ENCODE peak calls at places on chromosomes 11 and 22, in six cellular contexts. I, W, Q, D, E and S are unnamed samples.

GRCh38 chr22:19887251-19887985 is 32.7 kb upstream of the GNB1L start:
- DNase-seq in I (no peak), W (no peak), Q (peak), D (no peak), E (no peak), S (no peak)

GRCh38 chr22:48242461-48242864 is 1480.0 kb downstream of the TBC1D22A start:
- DNase-seq in I (no peak), W (no peak), Q (no peak), D (no peak), E (no peak), S (no peak)

GRCh38 chr11:67415501-67416304 is at the start of gene CARNS1:
- DNase-seq in I (no peak), W (no peak), Q (peak), D (no peak), E (no peak), S (no peak)

GRCh38 chr11:10638285-10638684 is 55.3 kb downstream of the IRAG1 start:
- DNase-seq in I (no peak), W (no peak), Q (no peak), D (no peak), E (no peak), S (no peak)

GRCh38 chr11:73242291-73243092 is 24.4 kb downstream of the P2RY2 start:
- DNase-seq in I (peak), W (no peak), Q (peak), D (peak), E (peak), S (peak)

GRCh38 chr11:113638378-113638777 is 67.7 kb downstream of the TMPRSS5 start:
- DNase-seq in I (no peak), W (no peak), Q (no peak), D (no peak), E (no peak), S (no peak)

GRCh38 chr22:36327922-36328551 is 59.7 kb downstream of the MYH9 start:
- DNase-seq in I (no peak), W (peak), Q (no peak), D (no peak), E (no peak), S (no peak)

GRCh38 chr22:24407884-24408283 is 19.5 kb upstream of the ADORA2A start:
- DNase-seq in I (no peak), W (no peak), Q (no peak), D (no peak), E (no peak), S (no peak)

GRCh38 chr11:2072551-2073261 is 66.5 kb downstream of the IGF2 start:
- DNase-seq in I (no peak), W (no peak), Q (no peak), D (no peak), E (no peak), S (no peak)

GRCh38 chr11:129643031-129643721 is 172.5 kb upstream of the TMEM45B start:
- DNase-seq in I (peak), W (no peak), Q (no peak), D (no peak), E (no peak), S (no peak)

GRCh38 chr11:117562111-117562510 is 234.5 kb downstream of the CEP164 start:
- DNase-seq in I (no peak), W (no peak), Q (no peak), D (no peak), E (peak), S (no peak)

GRCh38 chr22:25546242-25546641 is 18.2 kb upstream of the GRK3 start:
- DNase-seq in I (no peak), W (no peak), Q (no peak), D (no peak), E (no peak), S (no peak)

GRCh38 chr22:36981247-36981775 is 37.9 kb downstream of the TST start:
- DNase-seq in I (no peak), W (no peak), Q (no peak), D (no peak), E (no peak), S (no peak)

GRCh38 chr11:1082728-1083620 is 8.3 kb downstream of the MUC2 start:
- DNase-seq in I (no peak), W (no peak), Q (peak), D (no peak), E (no peak), S (no peak)

GRCh38 chr11:45658292-45658991 is 7.0 kb downstream of the CHST1 start:
- DNase-seq in I (peak), W (no peak), Q (no peak), D (no peak), E (no peak), S (peak)

GRCh38 chr11:93986716-93987115 is 34.4 kb upstream of the HEPHL1 start:
- DNase-seq in I (peak), W (no peak), Q (peak), D (no peak), E (peak), S (no peak)

GRCh38 chr11:117657801-117658200 is 139.2 kb downstream of the DSCAML1 start:
- DNase-seq in I (no peak), W (no peak), Q (peak), D (no peak), E (no peak), S (no peak)

GRCh38 chr11:91792779-91793262 is 431.8 kb upstream of the FAT3 start:
- DNase-seq in I (no peak), W (no peak), Q (no peak), D (no peak), E (no peak), S (no peak)

GRCh38 chr11:15202626-15203025 is 87.9 kb downstream of the INSC start:
- DNase-seq in I (no peak), W (no peak), Q (no peak), D (no peak), E (no peak), S (no peak)

GRCh38 chr11:83978942-83979341 is 692.8 kb upstream of the CCDC90B start:
- DNase-seq in I (no peak), W (no peak), Q (no peak), D (no peak), E (no peak), S (no peak)

GRCh38 chr22:45960477-45961386 is 16.2 kb downstream of the WNT7B start:
- DNase-seq in I (no peak), W (no peak), Q (no peak), D (no peak), E (no peak), S (no peak)

GRCh38 chr22:35275580-35275979 is 18.3 kb downstream of the HMGXB4 start:
- DNase-seq in I (no peak), W (no peak), Q (no peak), D (no peak), E (no peak), S (no peak)

GRCh38 chr11:19199037-19199436 is 2.7 kb downstream of the CSRP3 start:
- DNase-seq in I (no peak), W (no peak), Q (no peak), D (no peak), E (no peak), S (no peak)

GRCh38 chr11:122746050-122746478 is 90.5 kb downstream of the UBASH3B start:
- DNase-seq in I (no peak), W (peak), Q (no peak), D (no peak), E (no peak), S (no peak)

GRCh38 chr11:106012744-106013143 is 9.3 kb downstream of the MSANTD4 start:
- DNase-seq in I (peak), W (no peak), Q (no peak), D (no peak), E (no peak), S (no peak)

GRCh38 chr22:36369004-36369921 is 18.5 kb downstream of the MYH9 start:
- DNase-seq in I (peak), W (no peak), Q (no peak), D (no peak), E (no peak), S (no peak)

GRCh38 chr11:124113890-124114289 is 1.4 kb upstream of the VWA5A start:
- DNase-seq in I (no peak), W (no peak), Q (no peak), D (no peak), E (peak), S (no peak)

GRCh38 chr11:95500466-95500865 is 269.5 kb upstream of the SESN3 start:
- DNase-seq in I (no peak), W (no peak), Q (no peak), D (no peak), E (no peak), S (no peak)

GRCh38 chr22:43481528-43482309 is 69.9 kb downstream of the MPPED1 start:
- DNase-seq in I (no peak), W (no peak), Q (no peak), D (no peak), E (peak), S (peak)

GRCh38 chr11:1532606-1533341 is 39.3 kb downstream of the DUSP8 start:
- DNase-seq in I (peak), W (no peak), Q (no peak), D (no peak), E (no peak), S (no peak)

GRCh38 chr22:40519948-40520331 is 116.6 kb downstream of the MRTFA start:
- DNase-seq in I (no peak), W (no peak), Q (no peak), D (no peak), E (no peak), S (no peak)

GRCh38 chr11:78038697-78039313 is 15.7 kb upstream of the KCTD14 start:
- DNase-seq in I (peak), W (no peak), Q (no peak), D (no peak), E (no peak), S (no peak)

GRCh38 chr22:21857501-21857914 is 9.9 kb downstream of the MAPK1 start:
- DNase-seq in I (no peak), W (no peak), Q (peak), D (no peak), E (no peak), S (no peak)